ENCODE peak calls at places on chromosomes 3 and 15, in eight cellular contexts. W, J, X, U, K, Q, E and A are unnamed samples.

GRCh38 chr15:84816694-84817460 is at the start of gene ALPK3:
- DNase-seq in X (no peak), J (no peak), Q (no peak), E (no peak), U (no peak), K (peak), W (no peak), A (no peak)

GRCh38 chr3:75192065-75192658 is 472.0 kb upstream of the FRG2C start:
- DNase-seq in Q (peak), X (peak), J (peak), E (peak), K (peak), W (no peak), U (peak), A (peak)

GRCh38 chr3:197456271-197457091 is 99.3 kb downstream of the BDH1 start:
- DNase-seq in J (peak), K (peak), Q (peak), X (peak), E (peak), U (no peak), W (no peak), A (peak)

GRCh38 chr3:75171632-75172230 is 492.4 kb upstream of the FRG2C start:
- DNase-seq in W (no peak), K (peak), Q (peak), J (peak), E (no peak), U (peak), X (no peak), A (no peak)

GRCh38 chr3:63047068-63047467 is 171.9 kb upstream of the CADPS start:
- DNase-seq in K (no peak), X (no peak), E (no peak), J (peak), U (no peak), Q (no peak), W (no peak), A (no peak)

GRCh38 chr15:89098281-89098680 is 10.0 kb downstream of the ABHD2 start:
- DNase-seq in K (no peak), Q (no peak), X (no peak), E (no peak), W (no peak), J (no peak), U (no peak), A (no peak)

GRCh38 chr3:45647148-45647619 is 42.0 kb upstream of the SACM1L start:
- DNase-seq in E (peak), J (no peak), X (peak), U (peak), Q (no peak), W (no peak), K (peak), A (peak)

GRCh38 chr15:32683906-32684584 is 33.8 kb upstream of the GREM1 start:
- DNase-seq in Q (peak), K (peak), W (no peak), U (peak), X (peak), J (no peak), E (peak), A (peak)

GRCh38 chr15:80609512-80609946 is 85.6 kb upstream of the ABHD17C start:
- DNase-seq in U (no peak), X (peak), J (no peak), E (no peak), W (peak), Q (no peak), K (no peak), A (peak)

GRCh38 chr3:50567386-50568182 is at the start of gene C3orf18:
- DNase-seq in E (peak), W (peak), K (peak), J (peak), Q (peak), U (peak), X (no peak), A (no peak)

GRCh38 chr3:8745619-8746370 is 12.2 kb downstream of the CAV3 start:
- DNase-seq in E (no peak), X (no peak), J (no peak), W (no peak), Q (no peak), U (no peak), K (no peak), A (no peak)

GRCh38 chr3:161800985-161801559 is 304.5 kb downstream of the OTOL1 start:
- DNase-seq in W (no peak), J (no peak), Q (peak), U (no peak), K (no peak), E (no peak), X (no peak), A (no peak)

GRCh38 chr3:138848696-138849095 is 14.0 kb upstream of the PIK3CB start:
- DNase-seq in E (no peak), Q (no peak), U (no peak), K (no peak), W (no peak), X (no peak), J (no peak), A (no peak)

GRCh38 chr3:133964547-133964946 is 65.2 kb downstream of the SLCO2A1 start:
- DNase-seq in W (no peak), J (peak), X (peak), K (no peak), Q (no peak), U (peak), E (no peak), A (no peak)

GRCh38 chr3:100044369-100044768 is 69.9 kb downstream of the FILIP1L start:
- DNase-seq in X (no peak), J (peak), E (no peak), K (no peak), W (no peak), Q (peak), U (peak), A (peak)